ENCODE peak calls at places on chromosomes 16 and 17, in six cellular contexts. One of them, this sample, is unnamed. For H3K36me3, the result is how much of the 10 kb centered on the place peaks cover.

GRCh38 chr16:73949574-73950348 is 346.9 kb upstream of the PSMD7 start:
- DNase-seq in CD4-positive, alpha-beta memory T cell: no peak
- DNase-seq in CD8-positive, alpha-beta memory T cell: no peak
- DNase-seq in iPS DF 6.9: no peak
- DNase-seq in breast epithelium: no peak
- DNase-seq in heart left ventricle: no peak
- DNase-seq in this sample: no peak

GRCh38 chr17:869567-870530 is 87.7 kb downstream of the MRM3 start:
- DNase-seq in CD4-positive, alpha-beta memory T cell: no peak
- DNase-seq in CD8-positive, alpha-beta memory T cell: no peak
- DNase-seq in iPS DF 6.9: no peak
- DNase-seq in breast epithelium: peak
- DNase-seq in heart left ventricle: no peak
- DNase-seq in this sample: no peak

GRCh38 chr16:21645261-21645721 is 7.1 kb downstream of the IGSF6 start:
- DNase-seq in CD4-positive, alpha-beta memory T cell: peak
- DNase-seq in CD8-positive, alpha-beta memory T cell: no peak
- DNase-seq in iPS DF 6.9: no peak
- DNase-seq in breast epithelium: no peak
- DNase-seq in heart left ventricle: no peak
- DNase-seq in this sample: no peak

GRCh38 chr16:85347213-85347591 is 234.9 kb upstream of the CIBAR2 start:
- DNase-seq in CD4-positive, alpha-beta memory T cell: no peak
- DNase-seq in CD8-positive, alpha-beta memory T cell: no peak
- DNase-seq in iPS DF 6.9: no peak
- DNase-seq in breast epithelium: no peak
- DNase-seq in heart left ventricle: no peak
- DNase-seq in this sample: peak

GRCh38 chr16:49703494-49703893 is 152.4 kb downstream of the ZNF423 start:
- DNase-seq in CD4-positive, alpha-beta memory T cell: no peak
- DNase-seq in CD8-positive, alpha-beta memory T cell: no peak
- DNase-seq in iPS DF 6.9: no peak
- DNase-seq in breast epithelium: no peak
- DNase-seq in heart left ventricle: no peak
- DNase-seq in this sample: peak

GRCh38 chr17:66487933-66488572 is 185.6 kb downstream of the PRKCA start:
- DNase-seq in CD4-positive, alpha-beta memory T cell: no peak
- DNase-seq in CD8-positive, alpha-beta memory T cell: no peak
- DNase-seq in iPS DF 6.9: no peak
- DNase-seq in breast epithelium: no peak
- DNase-seq in heart left ventricle: no peak
- DNase-seq in this sample: no peak

GRCh38 chr16:53817812-53818211 is 113.9 kb downstream of the FTO start:
- DNase-seq in CD4-positive, alpha-beta memory T cell: no peak
- DNase-seq in CD8-positive, alpha-beta memory T cell: no peak
- DNase-seq in iPS DF 6.9: no peak
- DNase-seq in breast epithelium: no peak
- DNase-seq in heart left ventricle: no peak
- DNase-seq in this sample: no peak

GRCh38 chr17:66523378-66524174 is 221.2 kb downstream of the PRKCA start:
- DNase-seq in CD4-positive, alpha-beta memory T cell: no peak
- DNase-seq in CD8-positive, alpha-beta memory T cell: no peak
- DNase-seq in iPS DF 6.9: no peak
- DNase-seq in breast epithelium: no peak
- DNase-seq in heart left ventricle: no peak
- DNase-seq in this sample: no peak

GRCh38 chr16:57377080-57377841 is 5.0 kb downstream of the CX3CL1 start:
- DNase-seq in CD4-positive, alpha-beta memory T cell: no peak
- DNase-seq in CD8-positive, alpha-beta memory T cell: no peak
- DNase-seq in iPS DF 6.9: no peak
- DNase-seq in breast epithelium: peak
- DNase-seq in heart left ventricle: no peak
- DNase-seq in this sample: no peak

GRCh38 chr17:8153550-8153956 is 1.3 kb upstream of the PER1 start:
- DNase-seq in CD4-positive, alpha-beta memory T cell: peak
- DNase-seq in CD8-positive, alpha-beta memory T cell: no peak
- DNase-seq in iPS DF 6.9: no peak
- DNase-seq in breast epithelium: peak
- DNase-seq in heart left ventricle: peak
- DNase-seq in this sample: peak

GRCh38 chr17:42333053-42333452 is 44.8 kb downstream of the STAT5A start:
- DNase-seq in CD4-positive, alpha-beta memory T cell: no peak
- DNase-seq in CD8-positive, alpha-beta memory T cell: no peak
- DNase-seq in iPS DF 6.9: no peak
- DNase-seq in breast epithelium: no peak
- DNase-seq in heart left ventricle: no peak
- DNase-seq in this sample: no peak

GRCh38 chr16:12646490-12647274 is 157.0 kb downstream of the CPPED1 start:
- DNase-seq in CD4-positive, alpha-beta memory T cell: no peak
- DNase-seq in CD8-positive, alpha-beta memory T cell: no peak
- DNase-seq in iPS DF 6.9: no peak
- DNase-seq in breast epithelium: no peak
- DNase-seq in heart left ventricle: peak
- DNase-seq in this sample: no peak

GRCh38 chr16:49600541-49600940 is 226.9 kb downstream of the C16orf78 start:
- DNase-seq in CD4-positive, alpha-beta memory T cell: no peak
- DNase-seq in CD8-positive, alpha-beta memory T cell: no peak
- DNase-seq in iPS DF 6.9: no peak
- DNase-seq in breast epithelium: no peak
- DNase-seq in heart left ventricle: no peak
- DNase-seq in this sample: no peak

GRCh38 chr17:40015998-40016691 is 905 bp downstream of the CSF3 start:
- DNase-seq in CD4-positive, alpha-beta memory T cell: no peak
- DNase-seq in CD8-positive, alpha-beta memory T cell: no peak
- DNase-seq in iPS DF 6.9: no peak
- DNase-seq in breast epithelium: no peak
- DNase-seq in heart left ventricle: no peak
- DNase-seq in this sample: no peak

GRCh38 chr16:1308977-1309885 is at the start of gene UBE2I:
- DNase-seq in CD4-positive, alpha-beta memory T cell: peak
- DNase-seq in CD8-positive, alpha-beta memory T cell: peak
- DNase-seq in iPS DF 6.9: peak
- DNase-seq in breast epithelium: peak
- DNase-seq in heart left ventricle: peak
- DNase-seq in this sample: peak

GRCh38 chr17:32161506-32162365 is 19.4 kb downstream of the RHOT1 start:
- DNase-seq in CD4-positive, alpha-beta memory T cell: no peak
- DNase-seq in CD8-positive, alpha-beta memory T cell: no peak
- DNase-seq in iPS DF 6.9: no peak
- DNase-seq in breast epithelium: no peak
- DNase-seq in heart left ventricle: no peak
- DNase-seq in this sample: no peak

GRCh38 chr17:57016764-57017116 is 38.8 kb downstream of the SCPEP1 start:
- DNase-seq in CD4-positive, alpha-beta memory T cell: no peak
- DNase-seq in CD8-positive, alpha-beta memory T cell: no peak
- DNase-seq in iPS DF 6.9: no peak
- DNase-seq in breast epithelium: peak
- DNase-seq in heart left ventricle: no peak
- DNase-seq in this sample: no peak

GRCh38 chr17:60156746-60157145 is 7.0 kb downstream of the CA4 start:
- DNase-seq in CD4-positive, alpha-beta memory T cell: no peak
- DNase-seq in CD8-positive, alpha-beta memory T cell: no peak
- DNase-seq in iPS DF 6.9: no peak
- DNase-seq in breast epithelium: no peak
- DNase-seq in heart left ventricle: no peak
- DNase-seq in this sample: no peak
- H3K27ac ChIP-seq in CD4-positive, alpha-beta memory T cell: no peak
- H3K27ac ChIP-seq in CD8-positive, alpha-beta memory T cell: no peak
- H3K27ac ChIP-seq in iPS DF 6.9: no peak
- H3K27ac ChIP-seq in breast epithelium: no peak
- H3K27ac ChIP-seq in heart left ventricle: peak
- H3K27ac ChIP-seq in this sample: no peak

DNA sequence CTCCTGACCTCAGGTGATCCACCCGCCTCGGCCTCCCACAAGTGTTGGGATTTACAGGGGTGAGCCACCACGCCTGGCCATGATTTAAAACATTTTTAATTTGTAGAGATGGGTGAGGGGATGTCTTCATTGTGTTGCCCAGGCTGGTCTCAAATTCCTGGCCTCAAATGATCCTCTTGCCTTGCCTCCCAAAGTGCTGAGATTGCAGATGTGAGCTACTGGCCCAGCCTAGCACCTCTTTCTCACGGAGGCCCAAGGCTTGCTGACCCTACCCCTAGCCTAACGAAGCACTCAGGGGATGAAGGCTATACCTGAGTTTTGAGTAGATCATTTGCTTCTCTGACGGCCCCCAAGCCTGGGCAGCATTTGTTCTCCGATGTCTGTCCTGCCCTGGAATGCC is 26.6 kb downstream of the UNK start:
- DNase-seq in CD4-positive, alpha-beta memory T cell: no peak
- DNase-seq in CD8-positive, alpha-beta memory T cell: no peak
- DNase-seq in iPS DF 6.9: no peak
- DNase-seq in breast epithelium: no peak
- DNase-seq in heart left ventricle: no peak
- DNase-seq in this sample: no peak
- H3K36me3 ChIP-seq in CD4-positive, alpha-beta memory T cell: half or more
- H3K36me3 ChIP-seq in CD8-positive, alpha-beta memory T cell: under half
- H3K36me3 ChIP-seq in iPS DF 6.9: under half
- H3K36me3 ChIP-seq in breast epithelium: under half
- H3K36me3 ChIP-seq in heart left ventricle: half or more
- H3K36me3 ChIP-seq in this sample: half or more

GRCh38 chr16:81627729-81628128 is 151.4 kb upstream of the PLCG2 start:
- DNase-seq in CD4-positive, alpha-beta memory T cell: no peak
- DNase-seq in CD8-positive, alpha-beta memory T cell: no peak
- DNase-seq in iPS DF 6.9: no peak
- DNase-seq in breast epithelium: no peak
- DNase-seq in heart left ventricle: no peak
- DNase-seq in this sample: no peak
- H3K27ac ChIP-seq in CD4-positive, alpha-beta memory T cell: no peak
- H3K27ac ChIP-seq in CD8-positive, alpha-beta memory T cell: no peak
- H3K27ac ChIP-seq in iPS DF 6.9: no peak
- H3K27ac ChIP-seq in breast epithelium: no peak
- H3K27ac ChIP-seq in heart left ventricle: no peak
- H3K27ac ChIP-seq in this sample: no peak

DNA sequence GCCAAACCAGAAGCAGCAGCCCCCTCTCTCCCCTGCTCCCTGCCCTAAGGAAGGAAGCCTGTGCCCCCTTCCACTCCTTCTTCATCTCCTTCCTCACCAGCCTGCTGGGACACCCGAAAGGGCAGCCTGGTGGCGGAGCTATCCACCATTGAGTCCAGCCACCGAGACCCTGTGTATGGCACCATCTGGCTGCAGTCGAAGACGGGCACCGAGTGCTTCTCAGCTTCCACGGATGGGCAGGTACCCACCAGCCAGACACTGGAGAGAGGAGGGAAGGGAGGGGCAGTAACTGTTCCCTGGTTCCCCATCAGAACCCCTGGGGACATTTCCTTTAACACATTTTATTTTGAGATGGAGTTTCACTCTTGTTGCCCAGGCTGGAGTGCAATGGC is 25.6 kb downstream of the DNAI2 start:
- DNase-seq in CD4-positive, alpha-beta memory T cell: no peak
- DNase-seq in CD8-positive, alpha-beta memory T cell: no peak
- DNase-seq in iPS DF 6.9: no peak
- DNase-seq in breast epithelium: no peak
- DNase-seq in heart left ventricle: no peak
- DNase-seq in this sample: no peak
- H3K36me3 ChIP-seq in CD4-positive, alpha-beta memory T cell: under half
- H3K36me3 ChIP-seq in CD8-positive, alpha-beta memory T cell: under half
- H3K36me3 ChIP-seq in iPS DF 6.9: under half
- H3K36me3 ChIP-seq in breast epithelium: under half
- H3K36me3 ChIP-seq in heart left ventricle: under half
- H3K36me3 ChIP-seq in this sample: under half

GRCh38 chr16:48075398-48075797 is 80.4 kb downstream of the ABCC12 start:
- DNase-seq in CD4-positive, alpha-beta memory T cell: no peak
- DNase-seq in CD8-positive, alpha-beta memory T cell: no peak
- DNase-seq in iPS DF 6.9: no peak
- DNase-seq in breast epithelium: no peak
- DNase-seq in heart left ventricle: no peak
- DNase-seq in this sample: no peak
- H3K27ac ChIP-seq in CD4-positive, alpha-beta memory T cell: no peak
- H3K27ac ChIP-seq in CD8-positive, alpha-beta memory T cell: no peak
- H3K27ac ChIP-seq in iPS DF 6.9: no peak
- H3K27ac ChIP-seq in breast epithelium: no peak
- H3K27ac ChIP-seq in heart left ventricle: no peak
- H3K27ac ChIP-seq in this sample: no peak

GRCh38 chr16:87202346-87202745 is 114.8 kb downstream of the C16orf95 start:
- DNase-seq in CD4-positive, alpha-beta memory T cell: no peak
- DNase-seq in CD8-positive, alpha-beta memory T cell: no peak
- DNase-seq in iPS DF 6.9: no peak
- DNase-seq in breast epithelium: no peak
- DNase-seq in heart left ventricle: no peak
- DNase-seq in this sample: no peak

GRCh38 chr16:87199901-87200300 is 117.3 kb downstream of the C16orf95 start:
- DNase-seq in CD4-positive, alpha-beta memory T cell: no peak
- DNase-seq in CD8-positive, alpha-beta memory T cell: no peak
- DNase-seq in iPS DF 6.9: no peak
- DNase-seq in breast epithelium: no peak
- DNase-seq in heart left ventricle: no peak
- DNase-seq in this sample: no peak

GRCh38 chr16:87201777-87202176 is 115.4 kb downstream of the C16orf95 start:
- DNase-seq in CD4-positive, alpha-beta memory T cell: no peak
- DNase-seq in CD8-positive, alpha-beta memory T cell: no peak
- DNase-seq in iPS DF 6.9: no peak
- DNase-seq in breast epithelium: no peak
- DNase-seq in heart left ventricle: no peak
- DNase-seq in this sample: no peak

GRCh38 chr16:87200637-87201036 is 116.6 kb downstream of the C16orf95 start:
- DNase-seq in CD4-positive, alpha-beta memory T cell: no peak
- DNase-seq in CD8-positive, alpha-beta memory T cell: no peak
- DNase-seq in iPS DF 6.9: no peak
- DNase-seq in breast epithelium: no peak
- DNase-seq in heart left ventricle: no peak
- DNase-seq in this sample: no peak

DNA sequence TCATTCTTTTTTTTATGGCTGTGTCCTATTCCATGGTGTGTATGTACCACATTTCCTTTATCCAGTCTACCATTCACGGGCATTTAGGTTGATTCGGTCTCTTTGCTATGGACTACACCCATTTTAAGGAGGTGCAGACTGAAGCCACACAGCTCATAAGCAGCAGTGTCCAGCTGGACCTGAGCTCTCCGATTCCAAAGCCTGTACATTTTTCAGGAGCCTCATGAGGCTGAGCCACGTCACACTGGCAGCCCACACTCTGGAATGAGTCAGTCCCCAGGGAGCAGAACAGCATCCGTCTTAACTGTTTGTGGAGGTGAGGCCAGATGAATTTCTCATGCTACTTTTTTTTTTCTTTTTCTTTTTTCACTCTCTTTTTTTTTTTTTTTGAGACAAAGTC is 116.1 kb downstream of the C16orf95 start:
- DNase-seq in CD4-positive, alpha-beta memory T cell: no peak
- DNase-seq in CD8-positive, alpha-beta memory T cell: no peak
- DNase-seq in iPS DF 6.9: no peak
- DNase-seq in breast epithelium: no peak
- DNase-seq in heart left ventricle: peak
- DNase-seq in this sample: no peak
- H3K36me3 ChIP-seq in CD4-positive, alpha-beta memory T cell: under half
- H3K36me3 ChIP-seq in CD8-positive, alpha-beta memory T cell: under half
- H3K36me3 ChIP-seq in iPS DF 6.9: under half
- H3K36me3 ChIP-seq in breast epithelium: under half
- H3K36me3 ChIP-seq in heart left ventricle: under half
- H3K36me3 ChIP-seq in this sample: under half

GRCh38 chr17:82703036-82703745 is 4.7 kb upstream of the RAB40B start:
- DNase-seq in CD4-positive, alpha-beta memory T cell: no peak
- DNase-seq in CD8-positive, alpha-beta memory T cell: no peak
- DNase-seq in iPS DF 6.9: no peak
- DNase-seq in breast epithelium: no peak
- DNase-seq in heart left ventricle: no peak
- DNase-seq in this sample: no peak
- H3K27ac ChIP-seq in CD4-positive, alpha-beta memory T cell: no peak
- H3K27ac ChIP-seq in CD8-positive, alpha-beta memory T cell: no peak
- H3K27ac ChIP-seq in iPS DF 6.9: no peak
- H3K27ac ChIP-seq in breast epithelium: no peak
- H3K27ac ChIP-seq in heart left ventricle: no peak
- H3K27ac ChIP-seq in this sample: no peak